ENCODE peak calls at places on chromosomes 6 and 20, in seven cellular contexts. One of them, this sample, is unnamed. For H3K27me3, the result is how much of the 10 kb centered on the place peaks cover.

GRCh38 chr20:42483694-42484303 is 705.9 kb downstream of the PTPRT start:
- DNase-seq in esophagus squamous epithelium: no peak
- DNase-seq in cardiac muscle cell: peak
- DNase-seq in prostate gland: no peak
- DNase-seq in adipocyte: no peak
- DNase-seq in HepG2: peak
- DNase-seq in body of pancreas: peak
- DNase-seq in this sample: peak

GRCh38 chr6:135323979-135324378 is 142.9 kb downstream of the MYB start:
- DNase-seq in cardiac muscle cell: no peak
- DNase-seq in adipocyte: no peak
- DNase-seq in body of pancreas: no peak
- DNase-seq in prostate gland: no peak
- DNase-seq in HepG2: no peak
- DNase-seq in esophagus squamous epithelium: no peak
- DNase-seq in this sample: no peak

GRCh38 chr6:68967549-68968300 is 332.6 kb downstream of the ADGRB3 start:
- DNase-seq in prostate gland: peak
- DNase-seq in HepG2: peak
- DNase-seq in cardiac muscle cell: peak
- DNase-seq in adipocyte: peak
- DNase-seq in esophagus squamous epithelium: no peak
- DNase-seq in body of pancreas: peak
- DNase-seq in this sample: peak

GRCh38 chr6:82989891-82990290 is 75.8 kb downstream of the UBE3D start:
- DNase-seq in adipocyte: peak
- DNase-seq in cardiac muscle cell: no peak
- DNase-seq in body of pancreas: no peak
- DNase-seq in HepG2: no peak
- DNase-seq in esophagus squamous epithelium: no peak
- DNase-seq in prostate gland: no peak
- DNase-seq in this sample: no peak

GRCh38 chr6:5997420-5998093 is 9.2 kb downstream of the NRN1 start:
- DNase-seq in body of pancreas: no peak
- DNase-seq in esophagus squamous epithelium: no peak
- DNase-seq in cardiac muscle cell: no peak
- DNase-seq in prostate gland: no peak
- DNase-seq in adipocyte: no peak
- DNase-seq in HepG2: no peak
- DNase-seq in this sample: peak

GRCh38 chr6:31558631-31559500 is 11.5 kb downstream of the NFKBIL1 start:
- DNase-seq in body of pancreas: no peak
- DNase-seq in HepG2: no peak
- DNase-seq in cardiac muscle cell: peak
- DNase-seq in adipocyte: no peak
- DNase-seq in prostate gland: no peak
- DNase-seq in esophagus squamous epithelium: no peak
- DNase-seq in this sample: no peak

GRCh38 chr20:38242848-38243449 is 17.6 kb downstream of the KIAA1755 start:
- DNase-seq in esophagus squamous epithelium: no peak
- DNase-seq in body of pancreas: no peak
- DNase-seq in cardiac muscle cell: no peak
- DNase-seq in HepG2: peak
- DNase-seq in prostate gland: no peak
- DNase-seq in adipocyte: no peak
- DNase-seq in this sample: no peak

GRCh38 chr6:89799756-89800155 is 19.8 kb downstream of the MDN1 start:
- DNase-seq in adipocyte: no peak
- DNase-seq in prostate gland: no peak
- DNase-seq in cardiac muscle cell: no peak
- DNase-seq in body of pancreas: no peak
- DNase-seq in HepG2: no peak
- DNase-seq in esophagus squamous epithelium: no peak
- DNase-seq in this sample: no peak

GRCh38 chr20:45100563-45101245 is at the start of gene KCNS1:
- DNase-seq in prostate gland: no peak
- DNase-seq in cardiac muscle cell: peak
- DNase-seq in esophagus squamous epithelium: no peak
- DNase-seq in adipocyte: no peak
- DNase-seq in HepG2: peak
- DNase-seq in body of pancreas: peak
- DNase-seq in this sample: no peak

GRCh38 chr6:84422380-84422968 is 195.0 kb upstream of the CEP162 start:
- DNase-seq in prostate gland: no peak
- DNase-seq in HepG2: peak
- DNase-seq in adipocyte: peak
- DNase-seq in body of pancreas: peak
- DNase-seq in esophagus squamous epithelium: no peak
- DNase-seq in cardiac muscle cell: peak
- DNase-seq in this sample: peak

GRCh38 chr6:158770948-158771347 is 48.2 kb downstream of the EZR start:
- DNase-seq in esophagus squamous epithelium: no peak
- DNase-seq in cardiac muscle cell: no peak
- DNase-seq in HepG2: no peak
- DNase-seq in body of pancreas: no peak
- DNase-seq in prostate gland: no peak
- DNase-seq in adipocyte: no peak
- DNase-seq in this sample: no peak

GRCh38 chr6:143579703-143580102 is 68.2 kb upstream of the FUCA2 start:
- DNase-seq in body of pancreas: no peak
- DNase-seq in HepG2: no peak
- DNase-seq in esophagus squamous epithelium: no peak
- DNase-seq in adipocyte: peak
- DNase-seq in cardiac muscle cell: peak
- DNase-seq in prostate gland: no peak
- DNase-seq in this sample: peak

GRCh38 chr6:144153260-144153659 is 2.9 kb downstream of the STX11 start:
- DNase-seq in esophagus squamous epithelium: no peak
- DNase-seq in cardiac muscle cell: no peak
- DNase-seq in HepG2: no peak
- DNase-seq in adipocyte: no peak
- DNase-seq in body of pancreas: no peak
- DNase-seq in prostate gland: no peak
- DNase-seq in this sample: no peak

GRCh38 chr6:100809346-100809745 is 71.8 kb downstream of the ASCC3 start:
- DNase-seq in adipocyte: no peak
- DNase-seq in esophagus squamous epithelium: no peak
- DNase-seq in body of pancreas: no peak
- DNase-seq in HepG2: no peak
- DNase-seq in cardiac muscle cell: no peak
- DNase-seq in prostate gland: no peak
- DNase-seq in this sample: no peak

GRCh38 chr6:85424981-85425380 is 24.9 kb upstream of the NT5E start:
- DNase-seq in cardiac muscle cell: no peak
- DNase-seq in adipocyte: no peak
- DNase-seq in body of pancreas: no peak
- DNase-seq in HepG2: no peak
- DNase-seq in esophagus squamous epithelium: no peak
- DNase-seq in prostate gland: no peak
- DNase-seq in this sample: no peak

GRCh38 chr20:53194891-53195290 is 222.7 kb downstream of the TSHZ2 start:
- DNase-seq in cardiac muscle cell: no peak
- DNase-seq in prostate gland: no peak
- DNase-seq in esophagus squamous epithelium: no peak
- DNase-seq in body of pancreas: no peak
- DNase-seq in HepG2: no peak
- DNase-seq in adipocyte: no peak
- DNase-seq in this sample: no peak

GRCh38 chr6:139977887-139978332 is 603.5 kb upstream of the CITED2 start:
- DNase-seq in body of pancreas: peak
- DNase-seq in cardiac muscle cell: peak
- DNase-seq in HepG2: peak
- DNase-seq in prostate gland: peak
- DNase-seq in esophagus squamous epithelium: no peak
- DNase-seq in adipocyte: peak
- DNase-seq in this sample: peak

GRCh38 chr20:34209111-34209510 is 32.1 kb upstream of the ASIP start:
- DNase-seq in prostate gland: no peak
- DNase-seq in adipocyte: no peak
- DNase-seq in cardiac muscle cell: no peak
- DNase-seq in body of pancreas: no peak
- DNase-seq in esophagus squamous epithelium: no peak
- DNase-seq in HepG2: no peak
- DNase-seq in this sample: no peak

GRCh38 chr6:108175592-108176279 is 9.9 kb downstream of the NR2E1 start:
- DNase-seq in HepG2: no peak
- DNase-seq in adipocyte: no peak
- DNase-seq in cardiac muscle cell: no peak
- DNase-seq in prostate gland: no peak
- DNase-seq in body of pancreas: peak
- DNase-seq in esophagus squamous epithelium: no peak
- DNase-seq in this sample: no peak

GRCh38 chr6:70673601-70674000 is 5.9 kb downstream of the SMAP1 start:
- DNase-seq in cardiac muscle cell: peak
- DNase-seq in prostate gland: no peak
- DNase-seq in HepG2: no peak
- DNase-seq in adipocyte: peak
- DNase-seq in body of pancreas: no peak
- DNase-seq in esophagus squamous epithelium: no peak
- DNase-seq in this sample: no peak

GRCh38 chr20:3077618-3078134 is 6.3 kb downstream of the OXT start:
- DNase-seq in body of pancreas: no peak
- DNase-seq in esophagus squamous epithelium: no peak
- DNase-seq in adipocyte: no peak
- DNase-seq in cardiac muscle cell: no peak
- DNase-seq in HepG2: no peak
- DNase-seq in prostate gland: no peak
- DNase-seq in this sample: no peak

GRCh38 chr20:43911066-43911465 is 3.6 kb upstream of the TOX2 start:
- DNase-seq in esophagus squamous epithelium: no peak
- DNase-seq in cardiac muscle cell: peak
- DNase-seq in adipocyte: no peak
- DNase-seq in body of pancreas: no peak
- DNase-seq in prostate gland: no peak
- DNase-seq in HepG2: no peak
- DNase-seq in this sample: peak

GRCh38 chr20:43909720-43910119 is 4.9 kb upstream of the TOX2 start:
- DNase-seq in cardiac muscle cell: no peak
- DNase-seq in HepG2: no peak
- DNase-seq in body of pancreas: no peak
- DNase-seq in adipocyte: no peak
- DNase-seq in prostate gland: no peak
- DNase-seq in esophagus squamous epithelium: no peak
- DNase-seq in this sample: no peak

GRCh38 chr20:43910564-43910963 is 4.1 kb upstream of the TOX2 start:
- DNase-seq in body of pancreas: no peak
- DNase-seq in esophagus squamous epithelium: no peak
- DNase-seq in cardiac muscle cell: no peak
- DNase-seq in prostate gland: no peak
- DNase-seq in adipocyte: no peak
- DNase-seq in HepG2: no peak
- DNase-seq in this sample: no peak

GRCh38 chr20:43906505-43907034 is 8.1 kb upstream of the TOX2 start:
- DNase-seq in prostate gland: no peak
- DNase-seq in HepG2: no peak
- DNase-seq in body of pancreas: no peak
- DNase-seq in adipocyte: no peak
- DNase-seq in esophagus squamous epithelium: no peak
- DNase-seq in cardiac muscle cell: no peak
- DNase-seq in this sample: no peak

GRCh38 chr20:43909211-43909610 is 5.4 kb upstream of the TOX2 start:
- DNase-seq in esophagus squamous epithelium: no peak
- DNase-seq in HepG2: no peak
- DNase-seq in prostate gland: no peak
- DNase-seq in cardiac muscle cell: no peak
- DNase-seq in adipocyte: no peak
- DNase-seq in body of pancreas: no peak
- DNase-seq in this sample: no peak
- H3K27me3 ChIP-seq in esophagus squamous epithelium: under half
- H3K27me3 ChIP-seq in HepG2: under half
- H3K27me3 ChIP-seq in prostate gland: under half
- H3K27me3 ChIP-seq in cardiac muscle cell: under half
- H3K27me3 ChIP-seq in adipocyte: under half
- H3K27me3 ChIP-seq in body of pancreas: under half
- H3K27me3 ChIP-seq in this sample: under half

GRCh38 chr6:149472241-149472640 is 12.6 kb downstream of the ZC3H12D start:
- DNase-seq in HepG2: no peak
- DNase-seq in cardiac muscle cell: no peak
- DNase-seq in esophagus squamous epithelium: no peak
- DNase-seq in prostate gland: no peak
- DNase-seq in adipocyte: no peak
- DNase-seq in body of pancreas: no peak
- DNase-seq in this sample: no peak

GRCh38 chr6:149471801-149472200 is 13.0 kb downstream of the ZC3H12D start:
- DNase-seq in prostate gland: no peak
- DNase-seq in esophagus squamous epithelium: no peak
- DNase-seq in body of pancreas: no peak
- DNase-seq in HepG2: no peak
- DNase-seq in cardiac muscle cell: no peak
- DNase-seq in adipocyte: no peak
- DNase-seq in this sample: no peak

GRCh38 chr6:149468179-149468578 is 16.6 kb downstream of the ZC3H12D start:
- DNase-seq in prostate gland: no peak
- DNase-seq in adipocyte: no peak
- DNase-seq in body of pancreas: no peak
- DNase-seq in esophagus squamous epithelium: no peak
- DNase-seq in cardiac muscle cell: no peak
- DNase-seq in HepG2: no peak
- DNase-seq in this sample: no peak

GRCh38 chr6:149473080-149474052 is 11.4 kb downstream of the ZC3H12D start:
- DNase-seq in adipocyte: no peak
- DNase-seq in body of pancreas: no peak
- DNase-seq in prostate gland: no peak
- DNase-seq in HepG2: peak
- DNase-seq in esophagus squamous epithelium: no peak
- DNase-seq in cardiac muscle cell: peak
- DNase-seq in this sample: peak

DNA sequence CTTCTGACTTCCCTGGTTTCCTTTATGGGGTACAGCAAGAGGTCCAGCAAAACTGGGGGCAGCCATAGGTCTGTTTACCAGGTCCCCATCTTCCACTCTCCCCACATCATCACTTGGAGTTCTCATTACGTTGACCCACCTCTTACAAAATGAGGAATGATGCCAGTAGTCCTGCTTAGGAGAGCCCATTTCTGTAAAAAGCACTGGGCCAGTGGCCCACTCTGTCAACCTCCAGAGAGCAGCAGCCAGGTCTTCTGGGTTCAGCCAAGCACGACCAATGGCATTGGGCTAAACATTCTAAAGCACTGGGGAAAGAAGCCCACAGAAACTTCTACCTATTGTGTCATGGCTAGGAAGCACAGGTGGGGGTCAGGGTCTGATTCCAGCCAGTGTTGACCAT is 13.9 kb downstream of the ZC3H12D start:
- DNase-seq in esophagus squamous epithelium: no peak
- DNase-seq in HepG2: no peak
- DNase-seq in body of pancreas: no peak
- DNase-seq in adipocyte: no peak
- DNase-seq in cardiac muscle cell: no peak
- DNase-seq in prostate gland: no peak
- DNase-seq in this sample: no peak
- H3K27me3 ChIP-seq in esophagus squamous epithelium: under half
- H3K27me3 ChIP-seq in HepG2: under half
- H3K27me3 ChIP-seq in body of pancreas: under half
- H3K27me3 ChIP-seq in adipocyte: half or more
- H3K27me3 ChIP-seq in cardiac muscle cell: under half
- H3K27me3 ChIP-seq in prostate gland: under half
- H3K27me3 ChIP-seq in this sample: under half

GRCh38 chr6:37552267-37552666 is 52.6 kb upstream of the CCDC167 start:
- DNase-seq in prostate gland: no peak
- DNase-seq in body of pancreas: no peak
- DNase-seq in cardiac muscle cell: no peak
- DNase-seq in adipocyte: no peak
- DNase-seq in HepG2: no peak
- DNase-seq in esophagus squamous epithelium: no peak
- DNase-seq in this sample: peak
- H3K27me3 ChIP-seq in prostate gland: under half
- H3K27me3 ChIP-seq in body of pancreas: under half
- H3K27me3 ChIP-seq in cardiac muscle cell: under half
- H3K27me3 ChIP-seq in adipocyte: under half
- H3K27me3 ChIP-seq in HepG2: under half
- H3K27me3 ChIP-seq in esophagus squamous epithelium: under half
- H3K27me3 ChIP-seq in this sample: under half

GRCh38 chr20:61902213-61902869 is 163.3 kb downstream of the TAF4 start:
- DNase-seq in esophagus squamous epithelium: no peak
- DNase-seq in adipocyte: no peak
- DNase-seq in body of pancreas: no peak
- DNase-seq in cardiac muscle cell: no peak
- DNase-seq in prostate gland: no peak
- DNase-seq in HepG2: no peak
- DNase-seq in this sample: no peak
- H3K27me3 ChIP-seq in esophagus squamous epithelium: under half
- H3K27me3 ChIP-seq in adipocyte: under half
- H3K27me3 ChIP-seq in body of pancreas: under half
- H3K27me3 ChIP-seq in cardiac muscle cell: under half
- H3K27me3 ChIP-seq in prostate gland: under half
- H3K27me3 ChIP-seq in HepG2: under half
- H3K27me3 ChIP-seq in this sample: under half